ENCODE peak calls at places on chromosomes 13 and 19, in five cellular contexts. V, A, G, N and W are unnamed samples.

GRCh38 chr13:46648166-46648607 is 95.2 kb downstream of the LRCH1 start:
- DNase-seq in V (peak; percentile 78), A (peak; percentile 34), G (no peak), N (no peak), W (no peak)

GRCh38 chr19:47729468-47729798 is 15.9 kb upstream of the NOP53 start:
- DNase-seq in V (no peak), A (peak; percentile 97), G (peak; percentile 88), N (peak; percentile 92), W (no peak)

GRCh38 chr13:96650301-96650886 is 343.9 kb downstream of the OXGR1 start:
- DNase-seq in V (no peak), A (peak; percentile 82), G (peak; percentile 86), N (no peak), W (no peak)

GRCh38 chr13:41152005-41152404 is 19.4 kb upstream of the KBTBD6 start:
- DNase-seq in V (no peak), A (no peak), G (no peak), N (no peak), W (no peak)

GRCh38 chr13:106650690-106651205 is 82.8 kb upstream of the ARGLU1 start:
- DNase-seq in V (no peak), A (no peak), G (peak; percentile 12), N (no peak), W (no peak)

GRCh38 chr19:5041168-5042038 is 72.5 kb downstream of the KDM4B start:
- DNase-seq in V (no peak), A (no peak), G (no peak), N (no peak), W (no peak)

GRCh38 chr13:30158774-30159445 is 148.4 kb downstream of the KATNAL1 start:
- DNase-seq in V (peak; percentile 12), A (peak; percentile 15), G (peak; percentile 84), N (no peak), W (no peak)

GRCh38 chr19:13619203-13619632 is 112.9 kb upstream of the CACNA1A start:
- DNase-seq in V (no peak), A (peak; percentile 56), G (peak; percentile 65), N (no peak), W (no peak)

GRCh38 chr13:113151745-113152707 is 6.4 kb upstream of the PROZ start:
- DNase-seq in V (no peak), A (no peak), G (peak; percentile 54), N (no peak), W (peak; percentile 43)

GRCh38 chr13:43569688-43570087 is 217.1 kb downstream of the ENOX1 start:
- DNase-seq in V (no peak), A (no peak), G (no peak), N (no peak), W (no peak)

GRCh38 chr13:77599351-77599750 is 63.8 kb downstream of the SCEL start:
- DNase-seq in V (no peak), A (no peak), G (no peak), N (no peak), W (no peak)

GRCh38 chr13:51229731-51230130 is 7.5 kb downstream of the FAM124A start:
- DNase-seq in V (no peak), A (no peak), G (no peak), N (no peak), W (no peak)

GRCh38 chr13:51229141-51229540 is 6.9 kb downstream of the FAM124A start:
- DNase-seq in V (no peak), A (no peak), G (no peak), N (no peak), W (no peak)

GRCh38 chr13:51231456-51231855 is 9.3 kb downstream of the FAM124A start:
- DNase-seq in V (no peak), A (no peak), G (no peak), N (no peak), W (no peak)

GRCh38 chr13:51233117-51233826 is 11.1 kb downstream of the FAM124A start:
- DNase-seq in V (no peak), A (no peak), G (no peak), N (no peak), W (no peak)

GRCh38 chr13:51230473-51231105 is 8.4 kb downstream of the FAM124A start:
- DNase-seq in V (peak; percentile 48), A (no peak), G (peak; percentile 4), N (no peak), W (no peak)
- H3K4me3 ChIP-seq in V (no peak overlapping the region), A (no peak overlapping the region), G (no peak overlapping the region), N (no peak overlapping the region), W (peak overlapping the region; percentile 17)

GRCh38 chr19:55638864-55639359 is 1.9 kb upstream of the ZNF580 start:
- DNase-seq in V (no peak), A (peak; percentile 45), G (no peak), N (peak; percentile 67), W (peak; percentile 50)

GRCh38 chr19:55640577-55641375 is at the start of gene ZNF580:
- DNase-seq in V (peak; percentile 47), A (peak; percentile 59), G (peak; percentile 86), N (peak; percentile 88), W (no peak)

GRCh38 chr19:55641376-55642152 is 762 bp downstream of the ZNF580 start:
- DNase-seq in V (no peak), A (peak; percentile 26), G (peak; percentile 18), N (peak; percentile 68), W (no peak)

GRCh38 chr19:55642153-55643002 is 1.1 kb upstream of the ZNF581 start:
- DNase-seq in V (no peak), A (peak; percentile 27), G (no peak), N (no peak), W (no peak)

DNA sequence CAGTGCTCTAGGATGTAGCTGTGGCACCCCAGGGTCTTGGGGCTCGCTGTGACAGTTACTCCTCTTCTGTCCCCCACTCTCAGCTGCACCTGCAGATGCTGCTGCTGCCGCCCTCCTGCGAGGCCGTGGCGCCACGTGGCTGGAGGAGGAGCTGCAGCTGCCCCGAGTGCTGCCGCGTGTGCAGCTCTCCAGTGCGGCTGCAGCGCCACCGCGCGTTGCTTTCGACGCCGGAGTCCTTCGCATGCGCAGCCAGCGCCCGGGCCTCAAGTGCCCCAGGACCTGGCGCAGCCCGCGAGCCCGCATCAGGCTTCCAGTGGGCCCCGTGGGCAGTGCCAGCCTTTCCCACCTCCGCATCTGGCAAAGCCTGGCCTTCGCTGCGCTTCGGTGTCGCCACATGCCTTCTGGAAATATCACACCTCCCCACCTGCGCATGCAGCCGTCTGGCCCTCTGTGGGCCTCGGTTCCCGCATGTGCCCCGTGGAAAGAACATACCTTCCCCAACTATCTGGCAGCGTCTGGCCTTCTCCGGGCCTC is 692 bp upstream of the ZNF580 start:
- DNase-seq in V (peak; percentile 58), A (peak; percentile 81), G (peak; percentile 61), N (no peak), W (peak; percentile 74)
- H3K4me3 ChIP-seq in V (no peak overlapping the region), A (peak overlapping the region; percentile 80), G (peak overlapping the region; percentile 76), N (peak overlapping the region; percentile 63), W (peak overlapping the region; percentile 99)

GRCh38 chr13:20125783-20126165 is 35.1 kb downstream of the GJA3 start:
- DNase-seq in V (no peak), A (no peak), G (no peak), N (no peak), W (no peak)
- H3K4me3 ChIP-seq in V (no peak overlapping the region), A (no peak overlapping the region), G (no peak overlapping the region), N (no peak overlapping the region), W (no peak overlapping the region)

GRCh38 chr19:10815969-10816635 is 19.9 kb downstream of the TMED1 start:
- DNase-seq in V (no peak), A (no peak), G (no peak), N (no peak), W (no peak)

GRCh38 chr19:10818306-10819123 is 17.5 kb downstream of the TMED1 start:
- DNase-seq in V (no peak), A (no peak), G (no peak), N (no peak), W (no peak)

GRCh38 chr19:10816691-10817090 is 19.3 kb downstream of the TMED1 start:
- DNase-seq in V (no peak), A (no peak), G (no peak), N (no peak), W (no peak)

GRCh38 chr19:10819124-10820060 is 16.6 kb downstream of the TMED1 start:
- DNase-seq in V (no peak), A (no peak), G (no peak), N (no peak), W (no peak)

DNA sequence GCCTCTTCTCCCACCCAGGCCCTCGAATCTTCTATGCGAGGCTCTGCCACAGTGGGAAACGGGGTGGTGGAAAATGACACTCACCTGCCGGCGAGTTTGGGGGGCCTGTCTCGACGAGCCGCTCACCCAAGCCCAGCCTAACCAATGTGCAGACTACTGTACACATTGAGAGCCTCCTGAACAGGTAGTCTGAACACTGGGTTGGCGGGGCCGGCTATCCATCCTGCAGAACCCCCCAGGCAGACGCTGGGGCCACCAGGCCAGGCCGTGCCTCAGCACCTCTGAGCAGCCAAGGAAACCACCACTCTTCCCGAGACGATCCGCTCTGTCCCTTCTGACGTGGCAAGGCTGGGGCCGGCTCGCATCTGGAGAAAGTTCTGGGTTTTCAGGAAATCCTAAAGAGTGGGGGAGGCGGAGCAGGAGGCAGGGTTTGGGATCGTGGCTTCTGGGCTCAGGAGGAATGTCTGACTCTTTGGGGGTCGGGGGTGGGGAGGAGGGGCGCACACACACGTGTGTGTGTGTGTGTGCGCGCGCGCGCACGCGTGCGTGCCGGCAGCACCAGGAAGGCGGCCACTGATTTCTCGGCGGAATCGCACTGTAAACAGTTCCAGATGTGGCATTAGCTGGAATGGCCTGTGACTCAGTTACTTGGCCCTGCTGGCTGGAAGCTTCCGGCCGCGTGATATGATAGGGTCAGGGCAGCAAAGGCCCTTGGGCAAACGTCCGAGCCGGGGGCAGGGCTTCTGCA is 18.5 kb downstream of the TMED1 start:
- DNase-seq in V (no peak), A (no peak), G (peak; percentile 84), N (no peak), W (peak; percentile 33)
- H3K4me3 ChIP-seq in V (no peak overlapping the region), A (no peak overlapping the region), G (peak overlapping the region; percentile 57), N (no peak overlapping the region), W (peak overlapping the region; percentile 36)

DNA sequence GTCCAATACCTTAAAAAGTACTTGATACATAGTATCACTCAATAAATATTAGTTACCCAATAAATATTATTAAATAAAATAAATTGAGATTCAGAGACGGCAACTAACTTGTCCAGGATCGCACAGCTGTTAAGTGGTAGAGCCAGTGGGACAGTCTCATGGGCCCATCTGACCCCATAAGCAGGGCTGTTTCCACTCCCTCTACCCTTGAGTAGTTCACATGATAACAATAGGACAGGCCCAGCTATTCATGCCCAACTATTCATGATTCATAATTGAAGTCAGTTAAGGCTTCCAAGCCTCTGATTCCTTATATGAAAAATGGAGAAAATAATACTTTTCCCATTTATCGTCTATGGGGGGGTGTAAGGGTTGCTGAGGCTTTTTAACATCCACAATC is 78.2 kb downstream of the C13orf42 start:
- DNase-seq in V (no peak), A (no peak), G (no peak), N (no peak), W (no peak)
- H3K4me3 ChIP-seq in V (no peak overlapping the region), A (no peak overlapping the region), G (no peak overlapping the region), N (no peak overlapping the region), W (no peak overlapping the region)

DNA sequence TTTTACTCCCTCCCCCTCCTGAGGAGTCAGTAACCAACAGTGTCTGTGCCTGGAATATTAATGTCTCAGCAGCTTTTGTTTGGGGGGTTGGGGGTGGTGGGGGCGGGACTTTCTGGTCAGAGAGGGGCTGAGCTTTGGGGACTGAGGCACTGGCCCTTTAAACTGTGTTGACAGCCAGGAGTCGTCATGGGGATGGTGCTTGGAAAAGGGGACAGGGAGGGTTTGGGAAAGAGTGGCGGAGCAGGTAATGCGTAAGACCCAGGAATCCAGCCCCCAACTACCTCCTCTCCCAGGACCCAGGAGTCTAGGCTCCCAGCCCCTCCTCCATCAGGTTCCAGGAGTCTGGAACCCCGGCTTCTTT is 5.2 kb downstream of the CADM4 start:
- DNase-seq in V (no peak), A (no peak), G (no peak), N (no peak), W (no peak)
- H3K4me3 ChIP-seq in V (no peak overlapping the region), A (no peak overlapping the region), G (no peak overlapping the region), N (no peak overlapping the region), W (no peak overlapping the region)